ENCODE peak calls at places on chromosomes 7 and 10, in six cellular contexts. J is lung; Y is neural progenitor cell; X is CD8-positive, alpha-beta T cell; V is tibial artery; U is RWPE1. D is an unnamed sample.
A peak's percentile ranks its signal among the peaks of the same experiment; 100 is the strongest.

GRCh38 chr10:132470306-132471124 is 67.1 kb upstream of the INPP5A start:
- DNase-seq in V (peak; percentile 63), Y (no peak), U (no peak), X (no peak), J (peak; percentile 68), D (no peak)

GRCh38 chr7:17043012-17043877 is 161.5 kb upstream of the AGR3 start:
- DNase-seq in U (no peak), Y (no peak), X (no peak), J (no peak), V (no peak), D (no peak)

GRCh38 chr10:94088926-94089381 is 95.2 kb downstream of the PLCE1 start:
- DNase-seq in X (no peak), Y (peak; percentile 42), U (no peak), J (no peak), V (no peak), D (no peak)

GRCh38 chr7:21429021-21429420 is 1.1 kb downstream of the SP4 start:
- DNase-seq in U (no peak), V (no peak), Y (peak; percentile 24), X (no peak), J (no peak), D (no peak)

GRCh38 chr10:80187465-80188409 is 17.6 kb downstream of the ANXA11 start:
- DNase-seq in J (no peak), Y (no peak), U (no peak), X (peak; percentile 93), V (no peak), D (no peak)

GRCh38 chr10:68781613-68782574 is 45.4 kb upstream of the STOX1 start:
- DNase-seq in X (no peak), J (peak; percentile 6), U (no peak), Y (no peak), V (no peak), D (no peak)

GRCh38 chr7:256461-256940 is 33.5 kb upstream of the FOXL3 start:
- DNase-seq in J (no peak), U (no peak), V (peak; percentile 55), Y (no peak), X (no peak), D (no peak)

GRCh38 chr10:14439451-14440259 is 108.9 kb upstream of the FRMD4A start:
- DNase-seq in X (no peak), J (no peak), U (no peak), V (no peak), Y (no peak), D (no peak)

GRCh38 chr7:24408798-24409428 is 124.9 kb downstream of the NPY start:
- DNase-seq in U (no peak), J (no peak), V (no peak), X (no peak), Y (no peak), D (no peak)

GRCh38 chr7:24405002-24405401 is 121.0 kb downstream of the NPY start:
- DNase-seq in U (no peak), Y (no peak), V (no peak), X (no peak), J (no peak), D (no peak)

GRCh38 chr7:24407965-24408364 is 124.0 kb downstream of the NPY start:
- DNase-seq in J (no peak), U (no peak), V (no peak), X (no peak), Y (no peak), D (no peak)

GRCh38 chr7:24406053-24406561 is 122.1 kb downstream of the NPY start:
- DNase-seq in V (no peak), X (no peak), U (peak; percentile 44), Y (no peak), J (no peak), D (no peak)

DNA sequence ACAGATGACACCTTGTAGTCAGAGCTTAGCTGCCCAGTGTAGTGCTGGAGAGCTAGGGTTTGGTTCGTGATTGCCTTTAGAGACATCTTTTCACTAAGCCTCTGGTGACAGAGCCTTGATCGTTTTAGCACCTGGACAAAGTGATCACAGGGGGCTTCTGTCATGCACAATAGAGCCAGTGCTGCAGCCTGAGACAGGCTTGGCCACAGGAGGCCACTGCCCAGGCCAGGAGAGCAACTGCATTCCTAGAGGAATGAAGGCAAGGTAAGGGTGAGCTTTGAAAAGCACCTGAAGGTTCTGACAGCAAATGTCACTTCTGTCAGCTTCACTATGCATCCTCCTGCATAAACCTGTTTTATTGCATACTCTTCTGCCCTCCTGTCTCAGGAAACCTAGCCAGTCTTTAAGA is 122.8 kb downstream of the NPY start:
- DNase-seq in U (no peak), J (no peak), X (no peak), V (no peak), Y (peak; percentile 51), D (no peak)
- TF ChIP-seq CTCF in U (no peak), J (no peak), X (no peak), V (no peak), Y (no peak), D (no peak)

GRCh38 chr10:103663802-103664201 is 170.3 kb downstream of the NEURL1 start:
- DNase-seq in U (no peak), J (no peak), X (no peak), Y (no peak), V (peak; percentile 94), D (no peak)

GRCh38 chr10:103660364-103661197 is 167.1 kb downstream of the NEURL1 start:
- DNase-seq in J (no peak), U (no peak), V (peak; percentile 79), Y (no peak), X (no peak), D (no peak)

GRCh38 chr10:103659674-103660363 is 166.3 kb downstream of the NEURL1 start:
- DNase-seq in Y (peak; percentile 53), J (peak; percentile 79), V (peak; percentile 90), U (no peak), X (peak; percentile 56), D (no peak)

GRCh38 chr10:103661198-103661950 is 167.9 kb downstream of the NEURL1 start:
- DNase-seq in V (peak; percentile 98), J (peak; percentile 84), X (peak; percentile 72), U (no peak), Y (peak; percentile 79), D (no peak)

DNA sequence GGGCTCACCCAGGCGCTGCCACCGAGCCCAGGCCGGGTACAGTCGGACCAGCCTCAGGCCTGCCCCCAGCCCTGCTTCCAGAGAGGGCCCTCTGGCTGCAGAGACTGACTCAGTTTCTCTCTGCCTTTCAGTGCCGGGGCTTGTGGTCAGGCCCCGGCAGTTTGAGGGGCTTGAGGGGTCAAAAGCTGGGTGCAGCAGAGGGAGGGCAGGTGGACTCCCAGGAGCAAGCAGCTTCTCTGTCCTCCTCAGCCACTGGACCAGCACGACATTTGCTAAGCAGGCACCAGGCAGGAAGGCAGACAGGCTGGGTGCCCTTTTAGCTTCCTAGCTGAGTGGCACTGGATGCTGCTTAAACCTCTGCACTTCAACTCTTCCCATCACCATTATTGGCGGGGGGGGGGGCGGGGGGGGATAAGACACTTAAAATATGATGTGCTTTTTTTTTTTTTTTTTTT is 168.5 kb downstream of the NEURL1 start:
- DNase-seq in V (no peak), Y (no peak), X (no peak), U (no peak), J (no peak), D (no peak)
- TF ChIP-seq CTCF in V (no peak), Y (no peak), X (no peak), U (no peak), J (no peak), D (no peak)

GRCh38 chr7:51237727-51238126 is 78.9 kb downstream of the COBL start:
- DNase-seq in Y (no peak), V (no peak), X (no peak), U (no peak), J (no peak), D (no peak)
- TF ChIP-seq CTCF in Y (no peak), V (no peak), X (no peak), U (no peak), J (no peak), D (no peak)

GRCh38 chr7:136884492-136884891 is 16.0 kb downstream of the CHRM2 start:
- DNase-seq in Y (no peak), V (no peak), U (no peak), J (no peak), X (no peak), D (no peak)

GRCh38 chr7:136877990-136878389 is 9.5 kb downstream of the CHRM2 start:
- DNase-seq in X (no peak), U (no peak), J (no peak), Y (no peak), V (no peak), D (no peak)

GRCh38 chr7:136887317-136887716 is 18.9 kb downstream of the CHRM2 start:
- DNase-seq in V (no peak), Y (no peak), U (no peak), J (no peak), X (no peak), D (no peak)

GRCh38 chr7:136878878-136879277 is 10.4 kb downstream of the CHRM2 start:
- DNase-seq in V (no peak), U (no peak), X (no peak), Y (no peak), J (no peak), D (no peak)

GRCh38 chr7:136883046-136883445 is 14.6 kb downstream of the CHRM2 start:
- DNase-seq in V (no peak), U (no peak), J (no peak), X (no peak), Y (no peak), D (no peak)
- TF ChIP-seq CTCF in V (no peak), U (no peak), J (no peak), X (no peak), Y (no peak), D (no peak)